ENCODE peak calls at places on chromosomes 3 and 15, in eight cellular contexts. R is heart left ventricle, N is glutamatergic neuron, O is kidney epithelial cell, F is heart right ventricle, T is HCT116, Q is foreskin fibroblast, V is lower lobe of right lung. D is an unnamed sample.

GRCh38 chr15:57156210-57156887 is 220.0 kb upstream of the CGNL1 start:
- DNase-seq in R (peak), N (no peak), O (no peak), F (no peak), T (no peak), Q (peak), V (no peak), D (no peak)

GRCh38 chr3:55750525-55750924 is 263.4 kb upstream of the WNT5A start:
- DNase-seq in R (no peak), N (no peak), O (peak), F (no peak), T (no peak), Q (peak), V (peak), D (no peak)

GRCh38 chr3:46110701-46111493 is 83.6 kb upstream of the XCR1 start:
- DNase-seq in R (no peak), N (no peak), O (peak), F (no peak), T (peak), Q (peak), V (no peak), D (peak)

GRCh38 chr15:73965730-73966103 is 26.4 kb downstream of the STOML1 start:
- DNase-seq in R (no peak), N (no peak), O (no peak), F (no peak), T (no peak), Q (peak), V (no peak), D (no peak)

GRCh38 chr15:77722759-77723460 is 90.2 kb upstream of the LINGO1 start:
- DNase-seq in R (no peak), N (no peak), O (no peak), F (no peak), T (no peak), Q (no peak), V (no peak), D (no peak)

GRCh38 chr15:48790716-48791115 is 20.2 kb downstream of the CEP152 start:
- DNase-seq in R (no peak), N (no peak), O (no peak), F (no peak), T (no peak), Q (no peak), V (no peak), D (no peak)

GRCh38 chr3:183430325-183430957 is 2.0 kb upstream of the MCF2L2 start:
- DNase-seq in R (no peak), N (no peak), O (no peak), F (no peak), T (no peak), Q (no peak), V (no peak), D (no peak)

GRCh38 chr15:58471341-58471740 is 39.5 kb downstream of the LIPC start:
- DNase-seq in R (no peak), N (no peak), O (no peak), F (no peak), T (no peak), Q (no peak), V (no peak), D (no peak)

GRCh38 chr15:89163271-89164055 is 57.9 kb downstream of the RLBP1 start:
- DNase-seq in R (no peak), N (no peak), O (no peak), F (no peak), T (no peak), Q (no peak), V (no peak), D (no peak)

GRCh38 chr3:52813810-52814209 is 16.7 kb downstream of the ITIH4 start:
- DNase-seq in R (no peak), N (no peak), O (no peak), F (no peak), T (no peak), Q (no peak), V (no peak), D (no peak)

GRCh38 chr3:60756636-60757035 is 494.6 kb downstream of the FHIT start:
- DNase-seq in R (no peak), N (no peak), O (no peak), F (no peak), T (no peak), Q (peak), V (no peak), D (no peak)

GRCh38 chr15:36177590-36178281 is 401.7 kb upstream of the CDIN1 start:
- DNase-seq in R (no peak), N (no peak), O (no peak), F (no peak), T (no peak), Q (peak), V (no peak), D (no peak)

GRCh38 chr3:179272385-179272784 is 21.5 kb upstream of the KCNMB3 start:
- DNase-seq in R (no peak), N (no peak), O (no peak), F (no peak), T (peak), Q (peak), V (no peak), D (no peak)

GRCh38 chr3:99966657-99967420 is 147.5 kb downstream of the FILIP1L start:
- DNase-seq in R (no peak), N (no peak), O (no peak), F (no peak), T (no peak), Q (peak), V (no peak), D (no peak)

GRCh38 chr3:39814007-39814406 is 4.6 kb downstream of the MYRIP start:
- DNase-seq in R (no peak), N (no peak), O (peak), F (peak), T (no peak), Q (peak), V (no peak), D (no peak)

GRCh38 chr15:78065973-78066946 is 11.3 kb downstream of the TBC1D2B start:
- DNase-seq in R (no peak), N (no peak), O (no peak), F (no peak), T (no peak), Q (peak), V (no peak), D (no peak)

GRCh38 chr15:55530861-55531313 is 22.9 kb upstream of the DNAAF4 start:
- DNase-seq in R (no peak), N (no peak), O (peak), F (no peak), T (no peak), Q (peak), V (no peak), D (no peak)

GRCh38 chr15:89822951-89823701 is 8.5 kb upstream of the ANPEP start:
- DNase-seq in R (no peak), N (no peak), O (no peak), F (no peak), T (no peak), Q (peak), V (peak), D (peak)

GRCh38 chr15:98794754-98795153 is 146.4 kb downstream of the IGF1R start:
- DNase-seq in R (no peak), N (no peak), O (no peak), F (no peak), T (no peak), Q (peak), V (no peak), D (no peak)

GRCh38 chr15:33182278-33182905 is 12.1 kb downstream of the FMN1 start:
- DNase-seq in R (no peak), N (no peak), O (no peak), F (no peak), T (no peak), Q (no peak), V (no peak), D (no peak)
- TF ChIP-seq CTCF in R (no peak), N (no peak), O (no peak), F (no peak), T (peak), Q (no peak), V (no peak), D (no peak)

DNA sequence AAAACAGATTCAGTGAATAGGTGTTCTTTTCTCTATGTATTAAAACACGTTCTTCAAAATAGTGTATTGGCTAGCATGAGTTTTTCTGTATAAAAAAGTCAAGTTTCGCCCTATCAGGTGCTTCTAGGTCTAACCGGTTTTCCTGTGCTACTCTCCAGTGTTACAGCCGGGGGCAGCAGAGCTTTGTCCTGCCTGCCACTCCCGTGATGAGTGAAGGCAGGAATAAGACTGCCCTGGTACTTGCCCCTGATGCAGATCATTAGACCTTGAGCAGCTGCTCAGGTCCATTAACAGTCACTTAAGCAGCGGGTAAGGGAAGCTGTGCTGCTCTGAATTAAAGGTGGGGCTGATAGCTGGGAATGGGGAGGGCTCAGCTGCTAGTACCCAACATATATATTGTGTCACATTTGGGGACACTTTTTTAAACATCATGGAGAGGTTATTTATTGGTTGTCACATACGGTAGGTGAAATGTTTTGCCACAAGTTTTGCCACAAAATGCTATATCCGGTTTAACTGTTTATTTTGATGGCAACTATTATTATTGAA is 1.3 kb upstream of the UNC13C start:
- DNase-seq in R (no peak), N (peak), O (peak), F (no peak), T (no peak), Q (no peak), V (no peak), D (no peak)
- TF ChIP-seq CTCF in R (peak), N (peak), O (peak), F (no peak), T (no peak), Q (no peak), V (no peak), D (no peak)

DNA sequence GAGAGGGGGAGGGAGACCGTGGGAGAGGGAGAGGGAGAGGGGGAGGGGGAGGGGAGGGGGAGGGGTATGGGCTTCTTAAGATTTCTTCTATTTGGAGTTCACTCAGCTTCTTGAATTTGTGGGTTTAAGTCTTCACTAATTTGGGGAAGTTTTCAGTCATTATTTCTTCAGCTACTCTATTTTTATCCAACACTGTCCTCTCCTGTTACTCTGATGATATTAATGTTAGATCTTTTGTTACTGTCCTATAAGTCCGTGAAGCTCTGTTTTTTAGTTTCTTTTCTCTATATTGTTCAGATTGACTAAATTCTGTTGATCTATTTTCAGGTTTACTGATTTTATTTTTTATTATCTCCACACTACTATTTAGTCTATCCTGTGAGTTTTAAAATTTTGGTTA is 351.5 kb upstream of the TPM1 start:
- DNase-seq in R (no peak), N (no peak), O (no peak), F (no peak), T (no peak), Q (no peak), V (no peak), D (no peak)
- TF ChIP-seq CTCF in R (peak), N (no peak), O (no peak), F (no peak), T (no peak), Q (no peak), V (no peak), D (peak)

GRCh38 chr3:96331341-96331740 is 483.1 kb upstream of the EPHA6 start:
- DNase-seq in R (no peak), N (no peak), O (no peak), F (no peak), T (no peak), Q (no peak), V (no peak), D (no peak)
- TF ChIP-seq CTCF in R (no peak), N (peak), O (no peak), F (no peak), T (no peak), Q (no peak), V (no peak), D (no peak)

GRCh38 chr3:58214484-58215316 is 3.9 kb upstream of the DNASE1L3 start:
- DNase-seq in R (no peak), N (no peak), O (no peak), F (no peak), T (no peak), Q (peak), V (peak), D (peak)
- TF ChIP-seq CTCF in R (no peak), N (no peak), O (no peak), F (no peak), T (peak), Q (no peak), V (peak), D (peak)

GRCh38 chr15:41494922-41495735 is 1.5 kb downstream of the ITPKA start:
- DNase-seq in R (no peak), N (no peak), O (no peak), F (no peak), T (no peak), Q (no peak), V (peak), D (no peak)
- TF ChIP-seq CTCF in R (no peak), N (no peak), O (no peak), F (no peak), T (no peak), Q (no peak), V (no peak), D (no peak)

GRCh38 chr15:51917493-51917892 is 54.1 kb downstream of the LEO1 start:
- DNase-seq in R (no peak), N (peak), O (peak), F (no peak), T (peak), Q (peak), V (peak), D (no peak)
- TF ChIP-seq CTCF in R (no peak), N (no peak), O (peak), F (no peak), T (peak), Q (peak), V (peak), D (no peak)

DNA sequence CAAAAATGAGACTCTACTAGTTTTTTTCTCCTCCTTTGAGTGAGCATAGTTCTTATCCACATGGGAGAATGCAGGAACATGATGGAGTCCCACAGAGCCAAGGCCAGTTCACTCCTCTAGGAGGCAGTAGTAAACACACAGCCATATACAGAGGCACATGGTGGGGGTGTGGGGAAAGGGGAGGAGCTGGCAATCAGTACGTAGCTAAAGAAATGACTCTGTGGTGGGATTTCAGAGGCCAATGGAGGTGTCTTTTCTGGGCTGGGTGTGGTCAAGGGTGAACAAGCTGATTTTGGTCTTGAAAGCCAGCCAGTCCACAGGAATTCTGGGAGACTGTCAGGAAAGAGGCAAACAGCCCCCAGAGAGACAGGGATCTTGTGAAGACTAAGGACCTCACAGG is 6.6 kb upstream of the RAB11A start:
- DNase-seq in R (no peak), N (peak), O (no peak), F (no peak), T (peak), Q (peak), V (no peak), D (peak)
- TF ChIP-seq CTCF in R (peak), N (no peak), O (peak), F (no peak), T (peak), Q (peak), V (peak), D (peak)